ENCODE peak calls at places on chromosomes 12 and 14, in nine cellular contexts. One of them, this sample, is unnamed.

GRCh38 chr12:5783274-5783920 is 161.7 kb downstream of the ANO2 start:
- DNase-seq in uterus: no peak
- DNase-seq in naive thymus-derived CD8-positive, alpha-beta T cell: no peak
- DNase-seq in nephron progenitor cell: no peak
- DNase-seq in posterior vena cava: no peak
- DNase-seq in skeletal muscle cell: no peak
- DNase-seq in GM18507: no peak
- DNase-seq in HS-27A: no peak
- DNase-seq in HCT116: no peak
- DNase-seq in this sample: no peak

GRCh38 chr12:49094104-49094948 is at the start of gene DHH:
- DNase-seq in HS-27A: no peak
- DNase-seq in skeletal muscle cell: no peak
- DNase-seq in naive thymus-derived CD8-positive, alpha-beta T cell: peak
- DNase-seq in uterus: peak
- DNase-seq in posterior vena cava: no peak
- DNase-seq in HCT116: no peak
- DNase-seq in nephron progenitor cell: peak
- DNase-seq in GM18507: no peak
- DNase-seq in this sample: peak

GRCh38 chr12:118525216-118525615 is 148.9 kb downstream of the SUDS3 start:
- DNase-seq in GM18507: no peak
- DNase-seq in posterior vena cava: no peak
- DNase-seq in nephron progenitor cell: no peak
- DNase-seq in skeletal muscle cell: no peak
- DNase-seq in uterus: no peak
- DNase-seq in naive thymus-derived CD8-positive, alpha-beta T cell: no peak
- DNase-seq in HCT116: no peak
- DNase-seq in HS-27A: no peak
- DNase-seq in this sample: no peak

GRCh38 chr12:77133566-77133965 is 68.2 kb upstream of the E2F7 start:
- DNase-seq in naive thymus-derived CD8-positive, alpha-beta T cell: no peak
- DNase-seq in skeletal muscle cell: no peak
- DNase-seq in nephron progenitor cell: peak
- DNase-seq in HCT116: no peak
- DNase-seq in GM18507: no peak
- DNase-seq in uterus: no peak
- DNase-seq in posterior vena cava: peak
- DNase-seq in HS-27A: no peak
- DNase-seq in this sample: peak

GRCh38 chr14:60951781-60952435 is 29.0 kb downstream of the TRMT5 start:
- DNase-seq in GM18507: no peak
- DNase-seq in uterus: no peak
- DNase-seq in HCT116: no peak
- DNase-seq in skeletal muscle cell: no peak
- DNase-seq in HS-27A: no peak
- DNase-seq in naive thymus-derived CD8-positive, alpha-beta T cell: no peak
- DNase-seq in posterior vena cava: no peak
- DNase-seq in nephron progenitor cell: no peak
- DNase-seq in this sample: peak

GRCh38 chr14:94058674-94059138 is 22.3 kb downstream of the DDX24 start:
- DNase-seq in GM18507: no peak
- DNase-seq in uterus: no peak
- DNase-seq in skeletal muscle cell: no peak
- DNase-seq in posterior vena cava: no peak
- DNase-seq in naive thymus-derived CD8-positive, alpha-beta T cell: no peak
- DNase-seq in nephron progenitor cell: no peak
- DNase-seq in HS-27A: no peak
- DNase-seq in HCT116: no peak
- DNase-seq in this sample: no peak

GRCh38 chr14:103594265-103594664 is 31.5 kb downstream of the COA8 start:
- DNase-seq in naive thymus-derived CD8-positive, alpha-beta T cell: no peak
- DNase-seq in posterior vena cava: no peak
- DNase-seq in HS-27A: no peak
- DNase-seq in nephron progenitor cell: peak
- DNase-seq in HCT116: no peak
- DNase-seq in GM18507: no peak
- DNase-seq in uterus: peak
- DNase-seq in skeletal muscle cell: peak
- DNase-seq in this sample: peak

GRCh38 chr14:88380405-88380804 is 5.1 kb upstream of the SPATA7 start:
- DNase-seq in GM18507: no peak
- DNase-seq in HCT116: no peak
- DNase-seq in naive thymus-derived CD8-positive, alpha-beta T cell: no peak
- DNase-seq in skeletal muscle cell: no peak
- DNase-seq in HS-27A: no peak
- DNase-seq in posterior vena cava: no peak
- DNase-seq in uterus: no peak
- DNase-seq in nephron progenitor cell: no peak
- DNase-seq in this sample: peak

GRCh38 chr12:93221841-93222240 is 155.9 kb upstream of the NUDT4 start:
- DNase-seq in uterus: no peak
- DNase-seq in naive thymus-derived CD8-positive, alpha-beta T cell: no peak
- DNase-seq in posterior vena cava: no peak
- DNase-seq in HS-27A: no peak
- DNase-seq in GM18507: no peak
- DNase-seq in skeletal muscle cell: no peak
- DNase-seq in nephron progenitor cell: no peak
- DNase-seq in HCT116: no peak
- DNase-seq in this sample: no peak

GRCh38 chr14:100082723-100083122 is 17.5 kb downstream of the EVL start:
- DNase-seq in naive thymus-derived CD8-positive, alpha-beta T cell: no peak
- DNase-seq in HCT116: no peak
- DNase-seq in posterior vena cava: no peak
- DNase-seq in skeletal muscle cell: no peak
- DNase-seq in uterus: no peak
- DNase-seq in GM18507: no peak
- DNase-seq in nephron progenitor cell: no peak
- DNase-seq in HS-27A: no peak
- DNase-seq in this sample: no peak

GRCh38 chr12:103626498-103626897 is 39.4 kb downstream of the STAB2 start:
- DNase-seq in naive thymus-derived CD8-positive, alpha-beta T cell: no peak
- DNase-seq in uterus: peak
- DNase-seq in HCT116: no peak
- DNase-seq in posterior vena cava: peak
- DNase-seq in nephron progenitor cell: no peak
- DNase-seq in HS-27A: no peak
- DNase-seq in GM18507: no peak
- DNase-seq in skeletal muscle cell: peak
- DNase-seq in this sample: no peak

GRCh38 chr12:130649101-130649571 is 67.0 kb downstream of the RIMBP2 start:
- DNase-seq in naive thymus-derived CD8-positive, alpha-beta T cell: no peak
- DNase-seq in HCT116: no peak
- DNase-seq in skeletal muscle cell: no peak
- DNase-seq in GM18507: no peak
- DNase-seq in nephron progenitor cell: no peak
- DNase-seq in HS-27A: no peak
- DNase-seq in posterior vena cava: peak
- DNase-seq in uterus: no peak
- DNase-seq in this sample: no peak

GRCh38 chr12:34249271-34249670 is 227.0 kb downstream of the ALG10 start:
- DNase-seq in skeletal muscle cell: no peak
- DNase-seq in GM18507: no peak
- DNase-seq in uterus: no peak
- DNase-seq in naive thymus-derived CD8-positive, alpha-beta T cell: no peak
- DNase-seq in HS-27A: no peak
- DNase-seq in nephron progenitor cell: no peak
- DNase-seq in HCT116: no peak
- DNase-seq in posterior vena cava: no peak
- DNase-seq in this sample: no peak

GRCh38 chr12:53530056-53530455 is 22.8 kb upstream of the NPFF start:
- DNase-seq in skeletal muscle cell: no peak
- DNase-seq in GM18507: no peak
- DNase-seq in uterus: no peak
- DNase-seq in nephron progenitor cell: no peak
- DNase-seq in naive thymus-derived CD8-positive, alpha-beta T cell: no peak
- DNase-seq in posterior vena cava: no peak
- DNase-seq in HCT116: no peak
- DNase-seq in HS-27A: no peak
- DNase-seq in this sample: no peak

GRCh38 chr14:51448831-51449665 is 202.7 kb upstream of the FRMD6 start:
- DNase-seq in naive thymus-derived CD8-positive, alpha-beta T cell: no peak
- DNase-seq in nephron progenitor cell: no peak
- DNase-seq in uterus: no peak
- DNase-seq in HCT116: no peak
- DNase-seq in HS-27A: no peak
- DNase-seq in GM18507: no peak
- DNase-seq in posterior vena cava: no peak
- DNase-seq in skeletal muscle cell: peak
- DNase-seq in this sample: peak

GRCh38 chr12:131065279-131065678 is 111.6 kb downstream of the ADGRD1 start:
- DNase-seq in HS-27A: no peak
- DNase-seq in skeletal muscle cell: no peak
- DNase-seq in naive thymus-derived CD8-positive, alpha-beta T cell: no peak
- DNase-seq in posterior vena cava: peak
- DNase-seq in nephron progenitor cell: no peak
- DNase-seq in GM18507: no peak
- DNase-seq in HCT116: no peak
- DNase-seq in uterus: peak
- DNase-seq in this sample: no peak

GRCh38 chr12:8681129-8681902 is 16.5 kb upstream of the RIMKLB start:
- DNase-seq in nephron progenitor cell: no peak
- DNase-seq in posterior vena cava: no peak
- DNase-seq in HCT116: no peak
- DNase-seq in HS-27A: peak
- DNase-seq in GM18507: no peak
- DNase-seq in skeletal muscle cell: no peak
- DNase-seq in uterus: no peak
- DNase-seq in naive thymus-derived CD8-positive, alpha-beta T cell: no peak
- DNase-seq in this sample: peak

GRCh38 chr12:29316772-29317171 is 64.2 kb downstream of the ERGIC2 start:
- DNase-seq in posterior vena cava: no peak
- DNase-seq in GM18507: no peak
- DNase-seq in naive thymus-derived CD8-positive, alpha-beta T cell: no peak
- DNase-seq in nephron progenitor cell: no peak
- DNase-seq in HCT116: no peak
- DNase-seq in HS-27A: no peak
- DNase-seq in uterus: no peak
- DNase-seq in skeletal muscle cell: no peak
- DNase-seq in this sample: peak

GRCh38 chr14:93752980-93753561 is 35.2 kb downstream of the PRIMA1 start:
- DNase-seq in posterior vena cava: no peak
- DNase-seq in skeletal muscle cell: no peak
- DNase-seq in HCT116: no peak
- DNase-seq in nephron progenitor cell: no peak
- DNase-seq in uterus: no peak
- DNase-seq in naive thymus-derived CD8-positive, alpha-beta T cell: no peak
- DNase-seq in HS-27A: no peak
- DNase-seq in GM18507: no peak
- DNase-seq in this sample: no peak

GRCh38 chr14:46250113-46250703 is 401.4 kb downstream of the RPL10L start:
- DNase-seq in skeletal muscle cell: no peak
- DNase-seq in GM18507: no peak
- DNase-seq in uterus: no peak
- DNase-seq in HS-27A: no peak
- DNase-seq in nephron progenitor cell: no peak
- DNase-seq in posterior vena cava: no peak
- DNase-seq in HCT116: peak
- DNase-seq in naive thymus-derived CD8-positive, alpha-beta T cell: no peak
- DNase-seq in this sample: no peak

GRCh38 chr14:20671597-20672283 is 12.6 kb upstream of the RNASE4 start:
- DNase-seq in HCT116: no peak
- DNase-seq in naive thymus-derived CD8-positive, alpha-beta T cell: no peak
- DNase-seq in nephron progenitor cell: no peak
- DNase-seq in HS-27A: no peak
- DNase-seq in uterus: no peak
- DNase-seq in posterior vena cava: no peak
- DNase-seq in skeletal muscle cell: no peak
- DNase-seq in GM18507: no peak
- DNase-seq in this sample: no peak

GRCh38 chr14:104977681-104978647 is at the start of gene AHNAK2:
- DNase-seq in posterior vena cava: peak
- DNase-seq in HCT116: peak
- DNase-seq in naive thymus-derived CD8-positive, alpha-beta T cell: peak
- DNase-seq in GM18507: no peak
- DNase-seq in nephron progenitor cell: peak
- DNase-seq in HS-27A: no peak
- DNase-seq in skeletal muscle cell: peak
- DNase-seq in uterus: peak
- DNase-seq in this sample: peak

GRCh38 chr12:128783129-128783574 is 40.6 kb downstream of the SLC15A4 start:
- DNase-seq in HS-27A: no peak
- DNase-seq in GM18507: peak
- DNase-seq in uterus: peak
- DNase-seq in posterior vena cava: no peak
- DNase-seq in HCT116: no peak
- DNase-seq in skeletal muscle cell: no peak
- DNase-seq in naive thymus-derived CD8-positive, alpha-beta T cell: no peak
- DNase-seq in nephron progenitor cell: no peak
- DNase-seq in this sample: peak

GRCh38 chr12:96514328-96514727 is 25.0 kb downstream of the CFAP54 start:
- DNase-seq in HS-27A: no peak
- DNase-seq in uterus: no peak
- DNase-seq in HCT116: no peak
- DNase-seq in naive thymus-derived CD8-positive, alpha-beta T cell: no peak
- DNase-seq in GM18507: no peak
- DNase-seq in nephron progenitor cell: no peak
- DNase-seq in skeletal muscle cell: no peak
- DNase-seq in posterior vena cava: no peak
- DNase-seq in this sample: no peak

GRCh38 chr12:121404734-121405133 is 4.8 kb downstream of the RNF34 start:
- DNase-seq in skeletal muscle cell: no peak
- DNase-seq in nephron progenitor cell: no peak
- DNase-seq in HS-27A: no peak
- DNase-seq in posterior vena cava: no peak
- DNase-seq in naive thymus-derived CD8-positive, alpha-beta T cell: no peak
- DNase-seq in HCT116: no peak
- DNase-seq in uterus: no peak
- DNase-seq in GM18507: no peak
- DNase-seq in this sample: no peak

GRCh38 chr12:122850695-122851350 is 15.6 kb downstream of the HIP1R start:
- DNase-seq in uterus: no peak
- DNase-seq in naive thymus-derived CD8-positive, alpha-beta T cell: no peak
- DNase-seq in HS-27A: no peak
- DNase-seq in posterior vena cava: no peak
- DNase-seq in GM18507: no peak
- DNase-seq in HCT116: no peak
- DNase-seq in nephron progenitor cell: no peak
- DNase-seq in skeletal muscle cell: no peak
- DNase-seq in this sample: peak

GRCh38 chr12:116015525-116015924 is 262.0 kb downstream of the MED13L start:
- DNase-seq in GM18507: no peak
- DNase-seq in skeletal muscle cell: peak
- DNase-seq in naive thymus-derived CD8-positive, alpha-beta T cell: peak
- DNase-seq in posterior vena cava: no peak
- DNase-seq in nephron progenitor cell: no peak
- DNase-seq in uterus: no peak
- DNase-seq in HS-27A: no peak
- DNase-seq in HCT116: no peak
- DNase-seq in this sample: peak

GRCh38 chr12:106581543-106582263 is 1.1 kb upstream of the RFX4 start:
- DNase-seq in posterior vena cava: peak
- DNase-seq in skeletal muscle cell: no peak
- DNase-seq in GM18507: no peak
- DNase-seq in uterus: no peak
- DNase-seq in naive thymus-derived CD8-positive, alpha-beta T cell: no peak
- DNase-seq in HCT116: no peak
- DNase-seq in nephron progenitor cell: peak
- DNase-seq in HS-27A: no peak
- DNase-seq in this sample: peak

GRCh38 chr12:13342971-13343370 is 146.4 kb downstream of the EMP1 start:
- DNase-seq in HS-27A: no peak
- DNase-seq in posterior vena cava: no peak
- DNase-seq in GM18507: no peak
- DNase-seq in HCT116: no peak
- DNase-seq in nephron progenitor cell: no peak
- DNase-seq in uterus: no peak
- DNase-seq in naive thymus-derived CD8-positive, alpha-beta T cell: no peak
- DNase-seq in skeletal muscle cell: peak
- DNase-seq in this sample: no peak

GRCh38 chr14:69658664-69659261 is 47.4 kb downstream of the SUSD6 start:
- DNase-seq in posterior vena cava: no peak
- DNase-seq in naive thymus-derived CD8-positive, alpha-beta T cell: no peak
- DNase-seq in HCT116: no peak
- DNase-seq in nephron progenitor cell: no peak
- DNase-seq in HS-27A: no peak
- DNase-seq in GM18507: no peak
- DNase-seq in uterus: no peak
- DNase-seq in skeletal muscle cell: no peak
- DNase-seq in this sample: no peak

GRCh38 chr12:10159280-10159679 is 12.7 kb downstream of the OLR1 start:
- DNase-seq in HCT116: no peak
- DNase-seq in nephron progenitor cell: no peak
- DNase-seq in GM18507: no peak
- DNase-seq in uterus: no peak
- DNase-seq in posterior vena cava: no peak
- DNase-seq in naive thymus-derived CD8-positive, alpha-beta T cell: no peak
- DNase-seq in skeletal muscle cell: no peak
- DNase-seq in HS-27A: no peak
- DNase-seq in this sample: no peak